ENCODE peak calls at places on chromosomes 12 and 14, in seven cellular contexts. B is effector memory CD4-positive, alpha-beta T cell; S is NCI-H2029 treated with DMSO at 0.1 percent for 48 hours; E is AML-193; W is fibroblast of the conjunctiva; L is effector CD4-positive, alpha-beta T cell; R is glutamatergic neuron. O is an unnamed sample.

GRCh38 chr12:116018282-116018681 is 259.2 kb downstream of the MED13L start:
- DNase-seq in E (no peak), W (no peak), R (no peak), B (no peak), L (no peak), S (no peak), O (no peak)

GRCh38 chr12:31386364-31386777 is 60.4 kb upstream of the SINHCAF start:
- DNase-seq in S (no peak), B (no peak), W (no peak), E (no peak), L (no peak), R (no peak), O (no peak)

GRCh38 chr12:90841336-90841735 is 113.6 kb downstream of the CCER1 start:
- DNase-seq in E (no peak), W (no peak), S (no peak), B (no peak), R (no peak), L (no peak), O (no peak)

GRCh38 chr12:5511644-5512584 is 80.0 kb downstream of the NTF3 start:
- DNase-seq in S (no peak), R (no peak), B (no peak), L (no peak), W (peak; percentile 6), E (no peak), O (peak; percentile 18)

GRCh38 chr14:89138846-89139245 is 278.2 kb downstream of the FOXN3 start:
- DNase-seq in W (no peak), E (no peak), L (no peak), B (no peak), S (no peak), R (no peak), O (no peak)

GRCh38 chr12:591167-591570 is 72.1 kb downstream of the NINJ2 start:
- DNase-seq in L (no peak), E (no peak), S (no peak), B (no peak), R (no peak), W (no peak), O (no peak)

GRCh38 chr12:73181244-73181643 is 909.1 kb downstream of the TRHDE start:
- DNase-seq in B (no peak), R (peak; percentile 58), E (no peak), L (no peak), W (no peak), S (no peak), O (no peak)

GRCh38 chr12:25424186-25424854 is 128.8 kb downstream of the LMNTD1 start:
- DNase-seq in B (no peak), S (no peak), L (no peak), E (no peak), R (no peak), W (peak; percentile 8), O (no peak)

GRCh38 chr14:22194669-22195068 is 394.4 kb downstream of the DAD1 start:
- DNase-seq in L (no peak), E (no peak), R (no peak), S (no peak), W (no peak), B (no peak), O (no peak)

GRCh38 chr14:101595887-101596721 is 34.8 kb downstream of the DIO3 start:
- DNase-seq in R (no peak), L (no peak), S (no peak), W (no peak), B (no peak), E (no peak), O (peak; percentile 38)

GRCh38 chr12:112179341-112179740 is 54.0 kb downstream of the TRAFD1 start:
- DNase-seq in W (no peak), B (no peak), R (no peak), S (no peak), L (no peak), E (no peak), O (no peak)

GRCh38 chr12:67940780-67941243 is 48.4 kb upstream of the IFNG-AS1 start:
- DNase-seq in R (no peak), B (no peak), E (no peak), S (no peak), W (no peak), L (no peak), O (no peak)

GRCh38 chr12:54998958-54999510 is 14.5 kb upstream of the TESPA1 start:
- DNase-seq in E (no peak), R (no peak), B (no peak), S (no peak), L (no peak), W (no peak), O (peak; percentile 19)

GRCh38 chr14:104140213-104140462 is 1.8 kb downstream of the KIF26A start:
- DNase-seq in B (no peak), L (no peak), E (no peak), S (no peak), R (peak; percentile 20), W (no peak), O (no peak)

GRCh38 chr12:67647547-67648305 is 819 bp upstream of the DYRK2 start:
- DNase-seq in B (peak; percentile 11), E (peak; percentile 79), L (peak; percentile 25), R (peak; percentile 84), W (peak; percentile 74), S (peak; percentile 73), O (peak; percentile 66)

GRCh38 chr14:21894003-21894897 is 220.6 kb upstream of the OR4E1 start:
- DNase-seq in B (peak; percentile 4), S (no peak), L (peak; percentile 31), R (peak; percentile 61), W (no peak), E (no peak), O (peak; percentile 3)

GRCh38 chr14:101965145-101965531 is 765 bp downstream of the DYNC1H1 start:
- DNase-seq in S (no peak), R (peak; percentile 61), L (peak; percentile 36), W (peak; percentile 34), B (peak; percentile 33), E (peak; percentile 31), O (peak; percentile 71)

GRCh38 chr14:35406811-35407630 is 2.5 kb upstream of the NFKBIA start:
- DNase-seq in B (no peak), E (peak; percentile 62), W (peak; percentile 67), R (no peak), S (peak; percentile 100), L (no peak), O (peak; percentile 69)

GRCh38 chr14:34539407-34540180 is at the start of gene EAPP:
- DNase-seq in W (peak; percentile 96), L (peak; percentile 93), S (no peak), B (peak; percentile 92), R (peak; percentile 96), E (no peak), O (peak; percentile 97)

GRCh38 chr12:3168775-3169221 is 91.6 kb downstream of the TSPAN9 start:
- DNase-seq in R (no peak), B (no peak), E (no peak), L (no peak), S (peak; percentile 54), W (peak; percentile 62), O (peak; percentile 29)

GRCh38 chr14:23559010-23559920 is 3.2 kb downstream of the THTPA start:
- DNase-seq in B (peak; percentile 48), S (no peak), E (peak; percentile 45), W (peak; percentile 49), R (peak; percentile 84), L (peak; percentile 63), O (peak; percentile 72)

GRCh38 chr14:24086193-24086955 is 7.7 kb upstream of the PCK2 start:
- DNase-seq in S (no peak), L (no peak), R (no peak), B (no peak), W (no peak), E (no peak), O (no peak)

GRCh38 chr12:21476949-21477348 is 24.5 kb downstream of the RECQL start:
- DNase-seq in L (no peak), B (no peak), W (peak; percentile 26), S (no peak), R (no peak), E (no peak), O (no peak)

GRCh38 chr14:74698894-74699293 is 14.0 kb downstream of the AREL1 start:
- DNase-seq in E (no peak), S (no peak), W (no peak), B (no peak), L (no peak), R (no peak), O (no peak)

GRCh38 chr14:69046468-69046867 is 67.4 kb upstream of the ACTN1 start:
- DNase-seq in L (no peak), B (no peak), W (no peak), R (no peak), S (no peak), E (no peak), O (no peak)

GRCh38 chr14:95291859-95292542 is 27.7 kb downstream of the CLMN start:
- DNase-seq in E (no peak), W (peak; percentile 56), S (peak; percentile 35), R (no peak), L (no peak), B (no peak), O (peak; percentile 30)

GRCh38 chr14:61153436-61153835 is 127.7 kb downstream of the TMEM30B start:
- DNase-seq in R (peak; percentile 86), S (no peak), B (no peak), L (no peak), E (no peak), W (no peak), O (no peak)

GRCh38 chr14:96069421-96069820 is 30.3 kb downstream of the C14orf132 start:
- DNase-seq in B (no peak), R (peak; percentile 10), E (no peak), S (no peak), L (no peak), W (no peak), O (no peak)

GRCh38 chr12:21941522-21942376 is 523 bp upstream of the ABCC9 start:
- DNase-seq in R (peak; percentile 67), E (no peak), S (no peak), W (peak; percentile 31), L (no peak), B (no peak), O (no peak)

GRCh38 chr12:119202544-119202943 is 23.8 kb downstream of the HSPB8 start:
- DNase-seq in W (no peak), B (no peak), L (no peak), S (no peak), R (no peak), E (no peak), O (no peak)

GRCh38 chr14:102605026-102605425 is 12.6 kb downstream of the RCOR1 start:
- DNase-seq in S (no peak), L (no peak), E (no peak), W (no peak), B (no peak), R (no peak), O (no peak)